ENCODE peak calls at places on chromosomes 6 and 20, in eight cellular contexts. Z is H1, L is transverse colon, A is breast epithelium, D is GM12878, O is HCT116, Q is GM23338, K is SK-N-MC. S is an unnamed sample.

GRCh38 chr6:125201961-125202729 is 48.6 kb downstream of the TPD52L1 start:
- DNase-seq in Z (no peak), O (peak), Q (no peak), K (no peak), D (no peak), A (no peak), L (peak), S (no peak)

GRCh38 chr6:71983131-71983530 is 96.8 kb downstream of the RIMS1 start:
- DNase-seq in Q (no peak), Z (no peak), D (no peak), A (no peak), K (no peak), L (no peak), O (no peak), S (no peak)

GRCh38 chr20:45012682-45013302 is 46.5 kb downstream of the STK4 start:
- DNase-seq in D (no peak), L (no peak), Z (no peak), O (no peak), K (no peak), A (no peak), Q (peak), S (no peak)

GRCh38 chr20:57946559-57947315 is 236.9 kb upstream of the PMEPA1 start:
- DNase-seq in D (no peak), Z (no peak), O (no peak), L (no peak), K (no peak), A (no peak), Q (no peak), S (no peak)

GRCh38 chr20:58690851-58691250 is 1.7 kb upstream of the NPEPL1 start:
- DNase-seq in Q (no peak), Z (peak), L (no peak), O (no peak), A (no peak), D (no peak), K (no peak), S (peak)

GRCh38 chr6:1893470-1894130 is 283.9 kb downstream of the FOXC1 start:
- DNase-seq in A (no peak), L (no peak), D (no peak), O (no peak), K (no peak), Z (no peak), Q (peak), S (no peak)

GRCh38 chr20:10541668-10542411 is 106.7 kb downstream of the SLX4IP start:
- DNase-seq in D (no peak), O (no peak), Q (no peak), K (no peak), A (no peak), L (no peak), Z (no peak), S (no peak)

GRCh38 chr20:2640899-2641298 is 11.5 kb upstream of the NOP56 start:
- DNase-seq in Q (no peak), D (no peak), L (no peak), O (no peak), Z (no peak), A (no peak), K (no peak), S (no peak)

GRCh38 chr6:108592371-108593337 is 31.9 kb downstream of the FOXO3 start:
- DNase-seq in O (no peak), A (peak), D (peak), K (no peak), Q (peak), L (peak), Z (no peak), S (peak)

GRCh38 chr6:53335224-53335994 is 13.3 kb downstream of the ELOVL5 start:
- DNase-seq in D (peak), K (no peak), O (no peak), Z (no peak), L (peak), Q (peak), A (no peak), S (no peak)

GRCh38 chr6:124955108-124955851 is 7.0 kb upstream of the RNF217 start:
- DNase-seq in Z (no peak), O (no peak), L (no peak), D (no peak), K (no peak), Q (peak), A (no peak), S (no peak)

GRCh38 chr20:63651942-63652191 is 1.4 kb downstream of the STMN3 start:
- DNase-seq in O (no peak), A (no peak), D (no peak), Q (peak), Z (no peak), L (no peak), K (no peak), S (no peak)

GRCh38 chr6:42294759-42295158 is 77.1 kb upstream of the MRPS10 start:
- DNase-seq in O (peak), K (no peak), L (no peak), Z (no peak), A (no peak), D (no peak), Q (no peak), S (no peak)

GRCh38 chr6:118586741-118587485 is 38.8 kb downstream of the PLN start:
- DNase-seq in A (no peak), L (no peak), D (no peak), O (no peak), K (no peak), Z (no peak), Q (no peak), S (no peak)

GRCh38 chr6:16472349-16473069 is 234.1 kb downstream of the GMPR start:
- DNase-seq in Z (no peak), L (no peak), K (no peak), O (no peak), D (no peak), A (no peak), Q (no peak), S (no peak)

GRCh38 chr20:63568986-63569949 is 4.8 kb downstream of the HELZ2 start:
- DNase-seq in A (no peak), K (no peak), D (no peak), Q (no peak), O (no peak), L (peak), Z (no peak), S (no peak)

GRCh38 chr6:34182751-34183531 is 37.1 kb upstream of the GRM4 start:
- DNase-seq in A (no peak), L (peak), Q (peak), Z (no peak), D (peak), K (peak), O (no peak), S (peak)

GRCh38 chr20:62739581-62740285 is 31.1 kb downstream of the NTSR1 start:
- DNase-seq in A (no peak), Z (no peak), O (no peak), L (peak), Q (no peak), K (no peak), D (no peak), S (no peak)

GRCh38 chr20:57922701-57923100 is 212.9 kb upstream of the PMEPA1 start:
- DNase-seq in O (no peak), Q (no peak), Z (no peak), L (no peak), D (no peak), K (no peak), A (peak), S (no peak)

GRCh38 chr20:38728911-38729642 is 4.8 kb downstream of the SLC32A1 start:
- DNase-seq in O (no peak), Z (peak), K (no peak), L (no peak), A (no peak), Q (peak), D (no peak), S (no peak)

DNA sequence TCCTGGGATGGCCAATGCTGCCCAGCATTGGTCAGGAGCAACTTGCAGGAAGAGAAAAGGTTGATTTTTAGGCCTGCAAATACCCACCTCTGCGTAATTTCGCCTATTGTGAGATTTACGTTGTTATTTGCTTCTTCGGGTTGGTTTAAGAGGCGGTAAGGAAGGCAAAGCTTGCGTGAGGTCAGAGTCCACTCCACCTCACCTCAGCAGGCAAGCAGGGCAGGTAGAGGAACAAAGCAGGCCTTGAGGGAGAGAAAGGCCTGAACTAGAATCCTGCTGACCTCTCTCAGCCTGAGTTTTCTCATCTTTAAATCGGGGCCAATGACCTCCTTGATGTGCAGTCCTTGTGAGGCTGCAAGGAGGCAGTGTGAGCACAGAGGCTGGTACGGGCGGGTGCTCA is 239.1 kb downstream of the CDC5L start:
- DNase-seq in D (no peak), K (no peak), A (no peak), Q (no peak), Z (no peak), O (no peak), L (peak), S (no peak)
- H3K27ac ChIP-seq in D (no peak), K (no peak), A (no peak), Q (no peak), Z (no peak), O (no peak), L (no peak), S (no peak)

GRCh38 chr6:11427091-11427739 is 110.3 kb upstream of the TMEM170B start:
- DNase-seq in Z (no peak), D (no peak), L (no peak), O (no peak), Q (no peak), K (no peak), A (no peak), S (no peak)
- TF ChIP-seq POLR2AphosphoS5 in Z (no peak), D (no peak), L (no peak), O (no peak), Q (no peak), K (no peak), A (no peak), S (no peak)

DNA sequence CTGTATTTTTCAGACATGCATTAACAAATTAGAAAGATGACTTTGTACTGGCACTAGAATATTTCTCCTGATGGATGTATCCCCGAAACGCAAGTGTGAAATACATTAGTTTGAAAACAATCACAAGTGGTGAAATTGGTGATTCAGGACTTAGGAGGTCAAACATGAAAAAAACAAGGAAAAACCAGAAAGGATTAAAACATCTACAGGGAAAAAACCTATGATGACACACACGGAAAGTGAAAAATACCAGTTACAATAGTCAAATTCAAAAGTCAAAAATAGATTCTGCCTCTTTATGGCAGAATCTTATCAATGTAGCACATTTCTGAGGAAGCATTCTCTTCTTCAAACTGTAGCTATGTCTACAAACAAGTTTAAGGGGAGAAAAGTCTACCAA is 129.0 kb upstream of the SGK1 start:
- DNase-seq in Q (no peak), O (no peak), L (no peak), A (no peak), D (no peak), K (no peak), Z (no peak), S (no peak)
- H3K27ac ChIP-seq in Q (no peak), O (no peak), L (no peak), A (no peak), D (no peak), K (peak), Z (no peak), S (no peak)

GRCh38 chr6:25085761-25086160 is 150.0 kb upstream of the RIPOR2 start:
- DNase-seq in A (no peak), Q (no peak), D (no peak), Z (no peak), O (no peak), L (no peak), K (no peak), S (no peak)
- TF ChIP-seq POLR2AphosphoS5 in A (no peak), Q (no peak), D (no peak), Z (no peak), O (no peak), L (no peak), K (no peak), S (no peak)